ENCODE peak calls at places on chromosomes 5 and 9, in nine cellular contexts. R is PC-3, N is H9, W is IMR-90, L is fibroblast of lung, C is neuronal stem cell, E is MM.1S, Y is HepG2, S is PC-9. F is an unnamed sample.

GRCh38 chr5:172699999-172700685 is 59.1 kb downstream of the NEURL1B start:
- DNase-seq in N (peak), S (no peak), E (no peak), Y (no peak), R (no peak), W (no peak), C (no peak), L (no peak), F (no peak)

GRCh38 chr5:41201082-41201772 is 12.1 kb downstream of the C6 start:
- DNase-seq in Y (no peak), E (no peak), S (no peak), R (no peak), W (no peak), L (no peak), N (no peak), C (no peak), F (no peak)

GRCh38 chr9:136084191-136084944 is 10.7 kb downstream of the NACC2 start:
- DNase-seq in L (no peak), R (no peak), W (no peak), Y (no peak), E (no peak), N (peak), S (no peak), C (no peak), F (no peak)

GRCh38 chr5:37533851-37534250 is 154.7 kb downstream of the WDR70 start:
- DNase-seq in Y (no peak), C (no peak), W (peak), E (no peak), L (no peak), S (peak), R (peak), N (no peak), F (peak)

GRCh38 chr9:131690950-131691573 is 48.8 kb downstream of the RAPGEF1 start:
- DNase-seq in C (no peak), S (no peak), L (no peak), E (no peak), Y (no peak), N (no peak), R (no peak), W (no peak), F (no peak)

GRCh38 chr9:77961541-77961940 is 70.1 kb downstream of the GNAQ start:
- DNase-seq in C (no peak), R (no peak), S (no peak), Y (peak), E (no peak), N (no peak), W (no peak), L (no peak), F (no peak)

GRCh38 chr5:134114886-134115805 is 665 bp downstream of the TCF7 start:
- DNase-seq in N (peak), C (no peak), L (no peak), W (no peak), E (peak), S (peak), Y (peak), R (no peak), F (peak)

GRCh38 chr5:157857821-157858526 is 971 bp downstream of the CLINT1 start:
- DNase-seq in L (peak), Y (no peak), E (no peak), R (peak), N (no peak), C (no peak), S (no peak), W (peak), F (peak)

GRCh38 chr5:82473262-82473661 is 195.1 kb upstream of the RPS23 start:
- DNase-seq in R (no peak), C (no peak), S (no peak), N (no peak), L (no peak), Y (no peak), E (no peak), W (no peak), F (no peak)

GRCh38 chr5:125848746-125849145 is 574.5 kb upstream of the GRAMD2B start:
- DNase-seq in L (no peak), R (peak), W (no peak), N (no peak), S (no peak), E (no peak), C (no peak), Y (no peak), F (no peak)

GRCh38 chr9:84432746-84433145 is 92.2 kb upstream of the SLC28A3 start:
- DNase-seq in Y (no peak), W (no peak), N (no peak), L (no peak), R (no peak), C (no peak), E (no peak), S (no peak), F (no peak)

GRCh38 chr5:136246632-136247031 is 53.7 kb upstream of the SMIM32 start:
- DNase-seq in E (no peak), S (no peak), R (no peak), N (no peak), W (no peak), Y (no peak), L (no peak), C (no peak), F (no peak)

GRCh38 chr5:172568308-172568923 is 72.6 kb upstream of the NEURL1B start:
- DNase-seq in E (no peak), W (no peak), L (no peak), S (no peak), Y (no peak), R (no peak), N (no peak), C (no peak), F (no peak)

DNA sequence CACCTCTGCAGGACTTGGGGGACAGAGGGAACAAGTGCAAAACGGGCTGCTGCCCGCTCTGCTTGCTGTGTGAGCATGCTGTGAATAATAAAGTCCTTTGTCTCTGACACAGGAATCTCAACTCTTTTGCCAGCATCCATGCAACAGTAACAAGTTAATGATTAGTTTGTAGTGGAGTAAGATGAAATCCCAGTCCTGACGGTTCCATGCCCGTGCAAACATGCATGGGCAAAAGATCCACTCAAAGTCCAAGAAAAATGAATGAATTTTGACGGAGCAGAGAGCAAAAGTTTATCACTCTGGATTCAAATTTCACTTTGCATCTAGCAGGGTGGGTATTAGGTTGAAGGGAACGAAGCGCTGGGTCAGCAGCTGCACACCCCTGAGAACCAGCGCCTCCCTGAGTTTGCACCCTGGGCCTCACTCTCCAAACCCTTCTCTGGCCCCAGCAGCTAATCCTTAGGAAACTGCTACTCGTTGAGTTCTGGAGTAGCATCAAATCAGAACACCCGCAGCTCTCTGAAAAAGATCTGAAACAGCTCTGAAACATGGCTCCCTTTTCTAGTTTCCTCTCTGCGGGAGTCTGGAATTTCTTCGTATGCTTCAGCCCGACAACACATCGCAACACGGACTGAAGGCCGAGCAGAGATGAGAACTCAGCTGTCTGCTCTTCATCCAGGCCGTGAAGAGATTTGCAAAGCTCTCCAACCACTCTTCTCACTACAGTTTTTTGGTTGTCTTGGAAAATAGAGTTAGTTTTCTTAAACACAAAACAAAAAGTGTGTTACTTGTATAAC is 45.6 kb upstream of the RUFY1 start:
- DNase-seq in S (no peak), N (no peak), R (no peak), C (no peak), E (no peak), Y (peak), W (no peak), L (no peak), F (no peak)
- H2AFZ ChIP-seq in S (no peak), N (no peak), R (no peak), C (peak), E (no peak), Y (peak), W (no peak), L (no peak), F (no peak)

DNA sequence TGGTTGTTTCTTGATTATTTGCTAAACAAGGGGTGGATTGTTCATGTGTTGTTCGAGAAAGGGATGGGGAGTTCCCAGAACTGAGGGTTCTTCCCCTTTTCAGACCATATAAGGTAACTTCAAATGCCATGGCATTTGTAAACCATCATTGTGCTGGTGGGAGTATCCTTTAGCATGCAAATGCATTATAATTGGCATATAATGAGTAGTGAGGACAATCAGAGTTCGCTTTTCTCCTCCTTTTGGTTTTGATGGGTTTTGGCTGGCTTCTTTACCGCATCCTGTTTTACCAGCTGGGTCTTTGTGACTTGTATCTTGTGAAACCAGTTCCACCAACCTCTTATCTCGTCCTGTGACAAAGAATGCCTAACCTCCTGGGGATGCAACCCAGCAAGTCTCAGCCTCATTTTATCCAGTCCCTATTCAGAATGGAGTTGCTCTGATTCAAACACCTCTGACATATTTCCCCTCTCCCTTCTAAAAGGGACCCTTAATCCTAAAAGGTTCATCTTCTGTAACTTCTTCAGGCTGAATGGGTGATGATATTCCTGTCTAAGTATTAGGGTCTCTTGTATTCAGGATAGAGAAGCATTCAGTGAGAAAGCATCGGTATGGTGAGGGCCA is 8.7 kb upstream of the FBN2 start:
- DNase-seq in C (no peak), Y (no peak), L (no peak), R (peak), E (peak), W (no peak), N (no peak), S (peak), F (peak)
- H2AFZ ChIP-seq in C (no peak), Y (no peak), L (no peak), R (no peak), E (no peak), W (no peak), N (no peak), S (peak), F (no peak)

GRCh38 chr9:129930743-129931142 is 95.5 kb downstream of the USP20 start:
- DNase-seq in L (no peak), R (no peak), N (no peak), C (no peak), S (no peak), W (no peak), Y (no peak), E (no peak), F (no peak)

GRCh38 chr9:129932303-129933151 is 97.3 kb downstream of the USP20 start:
- DNase-seq in Y (no peak), E (no peak), S (no peak), N (no peak), L (peak), W (peak), R (no peak), C (no peak), F (no peak)

GRCh38 chr9:129933709-129934586 is 98.7 kb downstream of the USP20 start:
- DNase-seq in R (no peak), S (no peak), Y (no peak), N (no peak), W (peak), E (no peak), L (no peak), C (no peak), F (no peak)

GRCh38 chr9:129933215-129933614 is 98.0 kb downstream of the USP20 start:
- DNase-seq in E (no peak), W (no peak), C (no peak), L (peak), R (no peak), S (no peak), Y (no peak), N (no peak), F (no peak)

GRCh38 chr9:129929467-129930125 is 94.3 kb downstream of the USP20 start:
- DNase-seq in C (no peak), Y (no peak), W (no peak), S (no peak), E (no peak), L (no peak), R (peak), N (no peak), F (peak)
- H2AFZ ChIP-seq in C (no peak), Y (no peak), W (no peak), S (no peak), E (no peak), L (no peak), R (no peak), N (no peak), F (no peak)

DNA sequence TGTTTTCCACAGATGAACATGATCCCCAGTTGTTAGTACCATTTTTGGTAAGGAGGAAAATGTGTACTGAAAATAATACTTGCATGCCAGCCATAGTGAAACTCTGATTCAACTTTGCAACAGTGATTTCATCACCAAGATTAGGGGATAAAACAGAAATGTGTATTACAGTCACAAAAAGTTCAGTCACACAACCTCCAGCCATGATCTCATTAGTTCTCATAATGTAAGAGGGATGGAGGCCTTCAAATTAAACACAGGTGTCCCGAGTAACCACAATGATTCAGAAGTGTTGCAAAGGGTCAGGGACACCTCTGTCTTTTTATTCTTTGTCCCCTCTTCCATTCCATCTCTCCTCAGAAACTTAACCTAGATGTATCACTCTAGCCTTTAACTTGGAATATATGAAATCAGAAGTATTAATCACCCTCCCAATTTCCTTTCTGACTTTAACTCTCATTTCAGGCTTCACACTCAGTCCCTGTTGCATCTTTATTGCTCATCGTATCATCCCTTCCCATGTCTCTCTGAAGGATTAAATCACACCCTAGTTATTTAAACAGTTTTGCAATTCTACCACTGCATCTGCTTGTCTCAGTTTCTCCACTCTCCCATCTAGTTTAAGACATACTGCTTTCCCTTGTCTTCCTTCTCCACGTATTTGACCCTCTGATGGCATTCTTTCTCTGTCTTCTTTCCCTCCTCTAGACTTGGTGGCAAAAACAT is 291.2 kb downstream of the ADAMTS6 start:
- DNase-seq in R (peak), W (peak), L (peak), Y (no peak), C (no peak), E (no peak), N (no peak), S (no peak), F (peak)
- H2AFZ ChIP-seq in R (peak), W (no peak), L (no peak), Y (no peak), C (no peak), E (no peak), N (no peak), S (peak), F (no peak)

GRCh38 chr9:95425910-95426551 is 90.7 kb downstream of the PTCH1 start:
- DNase-seq in L (peak), E (peak), S (peak), R (peak), W (peak), Y (peak), C (no peak), N (no peak), F (no peak)
- H2AFZ ChIP-seq in L (no peak), E (peak), S (peak), R (peak), W (peak), Y (peak), C (peak), N (peak), F (peak)

GRCh38 chr5:142013734-142014495 is 1.1 kb upstream of the GNPDA1 start:
- DNase-seq in W (peak), S (peak), E (no peak), C (no peak), L (peak), R (peak), Y (peak), N (no peak), F (peak)
- H2AFZ ChIP-seq in W (no peak), S (no peak), E (no peak), C (no peak), L (peak), R (no peak), Y (peak), N (no peak), F (no peak)

GRCh38 chr9:4048441-4048840 is 251.4 kb downstream of the GLIS3 start:
- DNase-seq in N (no peak), C (no peak), E (peak), R (peak), W (peak), S (no peak), L (peak), Y (no peak), F (no peak)
- H2AFZ ChIP-seq in N (no peak), C (no peak), E (no peak), R (no peak), W (no peak), S (no peak), L (no peak), Y (no peak), F (no peak)